ENCODE peak calls at places on chromosome 2, in five cellular contexts. X, C, U, G and Z are unnamed samples.
A peak's percentile ranks its signal among the peaks of the same experiment; 100 is the strongest.

GRCh38 chr2:19769513-19769912 is 132.3 kb downstream of the TTC32 start:
- DNase-seq in X (no peak), C (no peak), U (no peak), G (no peak), Z (no peak)

GRCh38 chr2:180258041-180258537 is 251.0 kb upstream of the CWC22 start:
- DNase-seq in X (no peak), C (no peak), U (no peak), G (no peak), Z (no peak)

GRCh38 chr2:42372801-42373200 is 11.8 kb upstream of the COX7A2L start:
- DNase-seq in X (no peak), C (no peak), U (no peak), G (no peak), Z (no peak)

GRCh38 chr2:96089356-96090180 is 26.8 kb downstream of the ADRA2B start:
- DNase-seq in X (peak; percentile 67), C (no peak), U (peak; percentile 50), G (no peak), Z (peak; percentile 87)

GRCh38 chr2:33380001-33380609 is 96.3 kb upstream of the RASGRP3 start:
- DNase-seq in X (no peak), C (no peak), U (no peak), G (no peak), Z (no peak)

GRCh38 chr2:11387831-11388230 is 43.4 kb upstream of the ROCK2 start:
- DNase-seq in X (no peak), C (no peak), U (peak; percentile 60), G (no peak), Z (no peak)

GRCh38 chr2:29033172-29033571 is 41.2 kb downstream of the PCARE start:
- DNase-seq in X (no peak), C (peak; percentile 66), U (no peak), G (no peak), Z (peak; percentile 14)

GRCh38 chr2:59167514-59167913 is 926.4 kb upstream of the FANCL start:
- DNase-seq in X (no peak), C (no peak), U (no peak), G (no peak), Z (no peak)

GRCh38 chr2:69216535-69217332 is 170.3 kb downstream of the GFPT1 start:
- DNase-seq in X (no peak), C (no peak), U (no peak), G (no peak), Z (no peak)

GRCh38 chr2:168649105-168649504 is 153.3 kb upstream of the NOSTRIN start:
- DNase-seq in X (no peak), C (no peak), U (no peak), G (no peak), Z (peak; percentile 39)

GRCh38 chr2:182917924-182918323 is 51.5 kb upstream of the FRZB start:
- DNase-seq in X (no peak), C (no peak), U (no peak), G (no peak), Z (no peak)

GRCh38 chr2:23900133-23900926 is 26.6 kb downstream of the ATAD2B start:
- DNase-seq in X (peak; percentile 81), C (peak; percentile 31), U (no peak), G (no peak), Z (no peak)
- H3K27ac ChIP-seq in X (peak overlapping the region; percentile 75), C (peak overlapping the region; percentile 66), U (no peak overlapping the region), G (peak overlapping the region; percentile 71), Z (no peak overlapping the region)

GRCh38 chr2:85503168-85503610 is 35.8 kb upstream of the MAT2A start:
- DNase-seq in X (no peak), C (no peak), U (peak; percentile 67), G (no peak), Z (no peak)
- TF ChIP-seq POLR2A in X (no peak), C (no peak), U (no peak), G (no peak), Z (no peak)

GRCh38 chr2:240578110-240578450 is 8.5 kb upstream of the CAPN10 start:
- DNase-seq in X (no peak), C (no peak), U (no peak), G (no peak), Z (no peak)
- H3K27ac ChIP-seq in X (no peak overlapping the region), C (no peak overlapping the region), U (no peak overlapping the region), G (no peak overlapping the region), Z (no peak overlapping the region)

GRCh38 chr2:102166189-102166845 is 20.5 kb upstream of the IL1RL2 start:
- DNase-seq in X (no peak), C (no peak), U (no peak), G (no peak), Z (peak; percentile 54)
- TF ChIP-seq POLR2A in X (no peak), C (no peak), U (no peak), G (no peak), Z (no peak)